ENCODE peak calls at places on chromosomes 12 and 14, in seven cellular contexts. U is adrenal gland, X is cardiac muscle cell, W is brain microvascular endothelial cell, Q is transverse colon, K is tibial artery, R is left ventricle myocardium inferior. D is an unnamed sample.
A peak's percentile ranks its signal among the peaks of the same experiment; 100 is the strongest.

GRCh38 chr14:24463806-24464785 is 21.5 kb upstream of the SDR39U1 start:
- DNase-seq in W (no peak), Q (no peak), X (no peak), R (no peak), U (no peak), K (no peak), D (no peak)

GRCh38 chr14:69553221-69553620 is 21.4 kb downstream of the CCDC177 start:
- DNase-seq in X (no peak), Q (no peak), K (no peak), W (peak; percentile 51), U (no peak), R (no peak), D (no peak)

GRCh38 chr12:128265566-128265965 is 1.4 kb upstream of the TMEM132C start:
- DNase-seq in Q (no peak), W (no peak), K (no peak), R (no peak), X (no peak), U (no peak), D (no peak)

GRCh38 chr14:102620413-102620812 is 28.0 kb downstream of the RCOR1 start:
- DNase-seq in K (no peak), X (no peak), R (no peak), W (peak; percentile 51), Q (no peak), U (no peak), D (no peak)

GRCh38 chr14:68462683-68463082 is 330.2 kb downstream of the ZFP36L1 start:
- DNase-seq in K (no peak), W (no peak), R (no peak), Q (no peak), X (no peak), U (no peak), D (no peak)

GRCh38 chr14:73712071-73712506 is 2.1 kb downstream of the PNMA1 start:
- DNase-seq in X (no peak), W (no peak), Q (no peak), U (no peak), K (no peak), R (no peak), D (no peak)

GRCh38 chr14:82776958-82777357 is 1243.3 kb upstream of the SEL1L start:
- DNase-seq in X (no peak), W (no peak), Q (no peak), U (no peak), K (no peak), R (no peak), D (no peak)

GRCh38 chr14:72540836-72541235 is 353.1 kb downstream of the DPF3 start:
- DNase-seq in R (no peak), U (no peak), X (no peak), W (no peak), Q (no peak), K (no peak), D (no peak)

GRCh38 chr12:80271770-80272169 is 172.3 kb upstream of the PTPRQ start:
- DNase-seq in W (no peak), R (no peak), Q (no peak), K (no peak), U (no peak), X (no peak), D (no peak)

GRCh38 chr14:94483729-94484275 is 7.8 kb upstream of the SERPINA9 start:
- DNase-seq in K (no peak), R (no peak), Q (no peak), W (peak; percentile 66), X (no peak), U (no peak), D (no peak)

GRCh38 chr14:63726499-63726898 is 1.4 kb downstream of the SGPP1 start:
- DNase-seq in U (no peak), R (no peak), K (no peak), X (no peak), W (no peak), Q (no peak), D (no peak)

GRCh38 chr12:2251485-2252179 is 198.8 kb downstream of the CACNA1C start:
- DNase-seq in W (no peak), R (no peak), K (no peak), U (no peak), X (no peak), Q (no peak), D (no peak)

GRCh38 chr14:68937790-68938514 is 41.1 kb downstream of the ACTN1 start:
- DNase-seq in X (peak; percentile 61), W (no peak), K (peak; percentile 85), Q (peak; percentile 80), U (no peak), R (peak; percentile 58), D (no peak)

GRCh38 chr14:91858536-91859275 is 8.6 kb downstream of the TC2N start:
- DNase-seq in K (no peak), X (no peak), U (no peak), R (no peak), W (peak; percentile 40), Q (no peak), D (no peak)

GRCh38 chr14:38255673-38256357 is at the start of gene CLEC14A:
- DNase-seq in K (peak; percentile 71), R (peak; percentile 84), X (peak; percentile 5), U (peak; percentile 65), Q (no peak), W (no peak), D (no peak)

GRCh38 chr14:56569174-56569573 is 10.4 kb upstream of the TMEM260 start:
- DNase-seq in W (no peak), R (no peak), Q (no peak), K (no peak), U (no peak), X (no peak), D (no peak)

GRCh38 chr12:24708718-24709117 is 240.2 kb downstream of the BCAT1 start:
- DNase-seq in R (no peak), U (no peak), K (no peak), Q (no peak), X (no peak), W (no peak), D (no peak)

GRCh38 chr12:29066061-29066588 is 83.0 kb upstream of the FAR2 start:
- DNase-seq in K (no peak), R (no peak), U (no peak), X (no peak), W (peak; percentile 52), Q (no peak), D (no peak)

GRCh38 chr14:24659916-24660570 is 26.1 kb upstream of the GZMB start:
- DNase-seq in R (no peak), Q (no peak), X (no peak), K (no peak), W (no peak), U (no peak), D (no peak)

GRCh38 chr14:101665478-101666078 is 95.9 kb upstream of the PPP2R5C start:
- DNase-seq in Q (peak; percentile 52), R (no peak), X (peak; percentile 39), K (no peak), U (no peak), W (peak; percentile 6), D (no peak)

GRCh38 chr12:75553398-75553797 is 42.0 kb upstream of the KRR1 start:
- DNase-seq in X (peak; percentile 82), K (no peak), R (no peak), U (no peak), W (no peak), Q (no peak), D (no peak)

DNA sequence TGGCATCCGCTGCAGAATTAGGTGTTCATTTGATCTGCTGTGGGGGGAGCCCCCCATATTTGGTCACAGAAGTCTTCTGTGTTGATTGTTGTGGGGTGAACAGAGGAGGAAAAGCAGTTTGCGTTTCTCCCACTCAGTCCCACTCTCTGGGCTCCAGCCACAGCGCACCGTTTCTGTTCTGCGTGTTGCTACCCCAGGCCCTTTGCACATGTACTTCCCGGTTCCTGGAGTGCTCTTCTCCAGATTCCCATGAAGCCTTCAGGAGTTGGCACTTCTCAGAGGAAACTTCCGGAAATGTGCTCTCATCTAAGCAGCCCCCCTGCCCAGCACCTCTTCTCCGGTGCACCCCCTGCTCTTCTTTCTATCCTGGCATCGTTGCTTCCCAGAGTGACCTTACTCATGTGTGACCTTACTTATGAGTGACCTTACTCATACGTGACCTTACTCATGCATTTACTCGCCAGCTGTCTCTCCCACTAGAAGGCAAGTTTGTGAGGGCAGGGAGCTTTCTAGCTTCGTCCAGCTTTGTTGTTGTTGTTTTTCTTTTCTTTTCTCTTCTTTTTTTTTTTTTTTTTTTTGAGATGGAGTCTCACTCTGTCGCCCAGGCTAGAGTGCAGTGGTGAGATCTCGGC is 93.7 kb downstream of the SCARB1 start:
- DNase-seq in U (no peak), Q (no peak), K (no peak), W (no peak), X (no peak), R (no peak), D (no peak)
- H3K27ac ChIP-seq in U (no peak overlapping the region), Q (no peak overlapping the region), K (no peak overlapping the region), W (no peak overlapping the region), X (no peak overlapping the region), R (no peak overlapping the region), D (no peak overlapping the region)

DNA sequence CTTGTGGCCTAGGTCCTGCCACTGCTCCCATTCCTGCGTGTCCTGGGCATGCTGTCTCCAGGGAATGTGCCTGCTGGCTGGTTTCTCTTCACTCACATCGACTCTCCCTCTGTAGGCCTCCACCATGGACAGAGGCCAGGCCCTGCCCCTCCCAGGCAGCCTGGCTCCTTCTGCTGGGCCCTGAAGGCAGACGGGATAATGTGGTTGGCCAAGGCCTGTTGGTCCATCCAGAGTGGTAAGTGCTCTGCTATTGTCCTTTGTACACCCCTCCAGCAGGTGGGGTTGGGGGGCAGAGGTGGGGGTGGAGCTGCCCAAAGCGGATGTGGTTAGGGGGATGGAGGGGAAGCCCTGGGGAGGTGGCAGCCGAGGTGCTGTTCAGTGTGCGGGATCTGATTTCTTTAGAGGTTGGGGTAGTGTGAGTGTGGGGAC is 9.5 kb upstream of the NR4A1 start:
- DNase-seq in X (peak; percentile 70), Q (no peak), U (peak; percentile 49), K (peak; percentile 93), R (peak; percentile 72), W (no peak), D (no peak)
- TF ChIP-seq CTCF in X (no peak), Q (no peak), U (no peak), K (no peak), R (no peak), W (no peak), D (no peak)

DNA sequence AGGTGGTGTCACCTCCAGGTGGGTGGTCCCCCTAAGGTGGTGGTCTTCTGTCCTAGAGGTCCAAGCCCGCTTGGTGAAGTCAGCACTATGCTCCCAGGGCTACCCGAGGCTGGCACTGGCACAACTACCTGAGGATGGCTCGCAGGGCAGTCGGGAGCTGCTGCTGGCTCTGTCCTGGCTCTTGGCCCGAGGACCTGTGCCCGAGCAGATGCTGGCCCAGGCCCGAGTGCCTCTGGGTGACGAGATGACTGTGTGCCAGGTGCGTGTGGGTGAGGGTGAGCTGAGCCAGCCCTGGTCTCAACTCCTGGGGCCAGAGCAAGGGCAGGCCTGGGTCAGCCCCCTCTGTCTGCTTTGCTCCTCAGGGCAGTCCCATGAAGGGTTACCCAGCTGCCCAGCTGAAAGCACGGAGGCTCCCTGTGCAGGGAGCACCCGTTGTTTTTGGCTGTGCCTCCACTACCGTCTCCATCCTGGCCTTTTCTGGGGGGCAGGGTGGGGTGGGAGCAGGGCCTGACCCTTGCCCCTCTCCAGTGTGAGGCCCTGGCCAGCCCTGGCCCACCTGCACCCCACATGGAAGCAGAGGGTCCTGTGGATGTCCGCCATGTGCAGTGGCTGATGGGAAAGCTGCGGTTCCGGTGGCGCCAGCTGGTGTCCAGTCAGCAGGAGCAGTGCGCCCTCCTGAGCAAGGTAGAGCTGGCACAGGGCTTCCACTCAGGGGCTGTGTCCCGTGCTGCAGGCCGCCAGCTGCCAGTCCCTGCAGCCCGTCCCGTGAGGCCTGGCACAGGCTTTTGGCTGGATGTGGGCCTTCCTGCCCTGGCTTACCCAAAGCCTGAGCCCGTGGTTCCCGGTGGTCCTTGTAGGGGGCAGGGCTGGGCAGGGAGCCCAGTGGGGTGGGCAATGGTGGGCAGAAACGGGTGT is 1.3 kb downstream of the TEDC1 start:
- DNase-seq in Q (no peak), W (no peak), K (peak; percentile 74), X (no peak), R (peak; percentile 51), U (no peak), D (no peak)
- H3K4me3 ChIP-seq in Q (no peak overlapping the region), W (no peak overlapping the region), K (no peak overlapping the region), X (no peak overlapping the region), R (peak overlapping the region; percentile 87), U (no peak overlapping the region), D (no peak overlapping the region)

GRCh38 chr14:77024171-77024627 is 4.3 kb downstream of the IRF2BPL start:
- DNase-seq in Q (peak; percentile 67), K (no peak), U (peak; percentile 53), R (peak; percentile 42), W (no peak), X (peak; percentile 85), D (no peak)
- H3K27ac ChIP-seq in Q (peak overlapping the region; percentile 100), K (peak overlapping the region; percentile 54), U (peak overlapping the region; percentile 100), R (peak overlapping the region; percentile 100), W (no peak overlapping the region), X (peak overlapping the region; percentile 41), D (peak overlapping the region; percentile 98)

D was measured in vagina.